ENCODE peak calls at places on chromosomes 11 and 22, in ten cellular contexts. E is endodermal cell, Z is psoas muscle, F is body of pancreas, M is heart left ventricle, G is SK-N-SH, P is Peyer's patch, J is fibroblast of lung, L is mesenchymal stem cell, X is lower lobe of right lung. T is an unnamed sample.

GRCh38 chr22:20013382-20013871 is 3.2 kb downstream of the ARVCF start:
- DNase-seq in E (peak; percentile 94), Z (peak; percentile 88), F (peak; percentile 47), M (peak; percentile 72), G (peak; percentile 86), P (peak; percentile 70), J (peak; percentile 48), L (peak; percentile 60), X (peak; percentile 78), T (no peak)

GRCh38 chr22:48605856-48606255 is 1221.8 kb downstream of the BRD1 start:
- DNase-seq in E (no peak), Z (no peak), F (peak; percentile 56), M (no peak), G (no peak), P (no peak), J (no peak), L (no peak), X (no peak), T (no peak)

GRCh38 chr11:83249972-83250593 is 36.1 kb downstream of the CCDC90B start:
- DNase-seq in E (no peak), Z (no peak), F (peak; percentile 24), M (no peak), G (peak; percentile 51), P (no peak), J (peak; percentile 46), L (peak; percentile 59), X (no peak), T (peak; percentile 2)

GRCh38 chr11:61834278-61835004 is 6.3 kb downstream of the FADS2 start:
- DNase-seq in E (peak; percentile 78), Z (peak; percentile 78), F (peak; percentile 40), M (peak; percentile 79), G (peak; percentile 27), P (no peak), J (peak; percentile 82), L (peak; percentile 93), X (no peak), T (peak; percentile 14)

GRCh38 chr22:33909906-33910305 is 10.4 kb downstream of the LARGE1 start:
- DNase-seq in E (no peak), Z (no peak), F (no peak), M (no peak), G (no peak), P (no peak), J (no peak), L (no peak), X (no peak), T (no peak)

GRCh38 chr22:35392357-35392756 is 7.6 kb upstream of the MCM5 start:
- DNase-seq in E (no peak), Z (no peak), F (no peak), M (no peak), G (no peak), P (peak; percentile 89), J (no peak), L (no peak), X (no peak), T (no peak)

GRCh38 chr11:70089631-70090030 is 11.5 kb downstream of the ANO1 start:
- DNase-seq in E (no peak), Z (no peak), F (no peak), M (no peak), G (no peak), P (no peak), J (no peak), L (no peak), X (no peak), T (no peak)

GRCh38 chr22:40247976-40248375 is 70.3 kb downstream of the TNRC6B start:
- DNase-seq in E (no peak), Z (no peak), F (peak; percentile 26), M (no peak), G (no peak), P (peak; percentile 81), J (no peak), L (no peak), X (no peak), T (peak; percentile 45)

GRCh38 chr11:17164361-17165246 is 43.2 kb downstream of the PIK3C2A start:
- DNase-seq in E (no peak), Z (no peak), F (no peak), M (no peak), G (no peak), P (no peak), J (no peak), L (peak; percentile 41), X (no peak), T (no peak)

GRCh38 chr11:132962026-132962425 is 570.3 kb downstream of the OPCML start:
- DNase-seq in E (no peak), Z (no peak), F (no peak), M (no peak), G (peak; percentile 44), P (no peak), J (peak; percentile 89), L (no peak), X (no peak), T (no peak)

GRCh38 chr11:72930011-72930410 is 115.8 kb downstream of the ATG16L2 start:
- DNase-seq in E (peak; percentile 45), Z (no peak), F (peak; percentile 56), M (no peak), G (no peak), P (no peak), J (peak; percentile 69), L (peak; percentile 17), X (no peak), T (no peak)

GRCh38 chr22:23504522-23504921 is 75.6 kb downstream of the IGLL1 start:
- DNase-seq in E (no peak), Z (peak; percentile 35), F (no peak), M (no peak), G (peak; percentile 25), P (no peak), J (no peak), L (no peak), X (peak; percentile 27), T (no peak)

GRCh38 chr22:17588606-17589005 is 25.3 kb downstream of the SLC25A18 start:
- DNase-seq in E (no peak), Z (no peak), F (no peak), M (no peak), G (no peak), P (no peak), J (no peak), L (no peak), X (no peak), T (no peak)

GRCh38 chr11:85595285-85595884 is 31.8 kb downstream of the DLG2 start:
- DNase-seq in E (no peak), Z (no peak), F (no peak), M (no peak), G (peak; percentile 32), P (no peak), J (peak; percentile 43), L (peak; percentile 60), X (no peak), T (no peak)

GRCh38 chr11:2804701-2805387 is 80.7 kb downstream of the CDKN1C start:
- DNase-seq in E (peak; percentile 47), Z (peak; percentile 75), F (peak; percentile 1), M (peak; percentile 76), G (no peak), P (peak; percentile 36), J (no peak), L (peak; percentile 29), X (peak; percentile 44), T (no peak)

GRCh38 chr11:67468056-67468455 is 995 bp downstream of the TMEM134 start:
- DNase-seq in E (no peak), Z (no peak), F (peak; percentile 94), M (no peak), G (peak; percentile 19), P (peak; percentile 74), J (peak; percentile 44), L (no peak), X (peak; percentile 84), T (no peak)
- H3K4me1 ChIP-seq in E (no peaks in the 10 kb centered on the region), Z (peaks cover 20% of the 10 kb centered on the region), F (peaks cover 57% of the 10 kb centered on the region), M (peaks cover 24% of the 10 kb centered on the region), G (peaks cover 35% of the 10 kb centered on the region), P (peaks cover 34% of the 10 kb centered on the region), J (peaks cover 6% of the 10 kb centered on the region), L (peaks cover 32% of the 10 kb centered on the region), X (peaks cover 49% of the 10 kb centered on the region), T (peaks cover 42% of the 10 kb centered on the region)

GRCh38 chr22:46057206-46057605 is 80.2 kb upstream of the WNT7B start:
- DNase-seq in E (no peak), Z (peak; percentile 62), F (peak; percentile 24), M (no peak), G (no peak), P (peak; percentile 46), J (peak; percentile 57), L (no peak), X (peak; percentile 39), T (no peak)

GRCh38 chr22:46056169-46057041 is 79.4 kb upstream of the WNT7B start:
- DNase-seq in E (peak; percentile 38), Z (peak; percentile 74), F (peak; percentile 41), M (peak; percentile 50), G (peak; percentile 68), P (peak; percentile 48), J (peak; percentile 75), L (no peak), X (peak; percentile 54), T (no peak)

GRCh38 chr22:46055176-46055850 is 78.4 kb upstream of the WNT7B start:
- DNase-seq in E (peak; percentile 28), Z (peak; percentile 86), F (peak; percentile 66), M (no peak), G (peak; percentile 51), P (peak; percentile 58), J (peak; percentile 67), L (no peak), X (peak; percentile 68), T (no peak)

GRCh38 chr22:46054878-46055158 is 77.9 kb upstream of the WNT7B start:
- DNase-seq in E (no peak), Z (peak; percentile 52), F (no peak), M (no peak), G (no peak), P (no peak), J (peak; percentile 33), L (no peak), X (peak; percentile 37), T (no peak)

DNA sequence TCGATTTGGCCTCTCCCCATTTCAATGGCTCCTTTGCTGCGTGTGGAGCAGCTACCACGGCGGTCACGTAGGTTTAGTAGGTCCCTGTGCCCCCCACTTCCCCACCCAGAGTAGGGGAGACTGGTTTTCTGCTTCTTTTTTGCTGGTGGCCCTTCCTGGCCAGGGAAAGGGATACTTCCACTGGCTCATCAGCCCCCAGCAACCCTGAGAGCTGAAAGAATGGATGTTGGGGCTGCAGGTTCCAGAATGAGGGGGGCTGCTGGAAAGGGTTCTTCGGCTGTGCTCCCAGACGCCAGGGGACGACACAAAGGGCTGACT is 78.8 kb upstream of the WNT7B start:
- DNase-seq in E (no peak), Z (no peak), F (no peak), M (peak; percentile 43), G (no peak), P (peak; percentile 44), J (no peak), L (no peak), X (no peak), T (no peak)
- H3K4me1 ChIP-seq in E (no peaks in the 10 kb centered on the region), Z (peaks cover 68% of the 10 kb centered on the region), F (peaks cover 82% of the 10 kb centered on the region), M (peaks cover 91% of the 10 kb centered on the region), G (peaks cover 72% of the 10 kb centered on the region), P (peaks cover 66% of the 10 kb centered on the region), J (peaks cover 29% of the 10 kb centered on the region), L (peaks cover 34% of the 10 kb centered on the region), X (peaks cover 88% of the 10 kb centered on the region), T (peaks cover 31% of the 10 kb centered on the region)

GRCh38 chr11:63862923-63863322 is 24.0 kb downstream of the MARK2 start:
- DNase-seq in E (no peak), Z (no peak), F (peak; percentile 78), M (no peak), G (no peak), P (peak; percentile 64), J (no peak), L (peak; percentile 56), X (no peak), T (no peak)
- H3K4me1 ChIP-seq in E (peaks cover 15% of the 10 kb centered on the region), Z (peaks cover 33% of the 10 kb centered on the region), F (peaks cover 56% of the 10 kb centered on the region), M (peaks cover 42% of the 10 kb centered on the region), G (peaks cover 3% of the 10 kb centered on the region), P (peaks cover 58% of the 10 kb centered on the region), J (no peaks in the 10 kb centered on the region), L (peaks cover 10% of the 10 kb centered on the region), X (peaks cover 67% of the 10 kb centered on the region), T (peaks cover 35% of the 10 kb centered on the region)

GRCh38 chr22:39095971-39096370 is 1.1 kb upstream of the APOBEC3H start:
- DNase-seq in E (no peak), Z (peak; percentile 1), F (no peak), M (no peak), G (no peak), P (no peak), J (no peak), L (no peak), X (no peak), T (no peak)
- H3K4me1 ChIP-seq in E (no peaks in the 10 kb centered on the region), Z (no peaks in the 10 kb centered on the region), F (no peaks in the 10 kb centered on the region), M (peaks cover 8% of the 10 kb centered on the region), G (no peaks in the 10 kb centered on the region), P (no peaks in the 10 kb centered on the region), J (no peaks in the 10 kb centered on the region), L (peaks cover 7% of the 10 kb centered on the region), X (peaks cover 28% of the 10 kb centered on the region), T (peaks cover 72% of the 10 kb centered on the region)

T was measured in effector memory CD4-positive, alpha-beta T cell.